ENCODE peak calls at places on chromosomes 5 and 9, in five cellular contexts. One of them, this sample, is unnamed.

GRCh38 chr5:120545951-120546350 is 81.9 kb downstream of the PRR16 start:
- DNase-seq in astrocyte: no peak
- DNase-seq in heart left ventricle: no peak
- DNase-seq in PC-9: no peak
- DNase-seq in GM06990: no peak
- DNase-seq in this sample: no peak

GRCh38 chr9:61666849-61667371 is 477.1 kb downstream of the SPATA31A7 start:
- DNase-seq in PC-9: no peak
- DNase-seq in astrocyte: no peak
- DNase-seq in heart left ventricle: no peak
- DNase-seq in GM06990: no peak
- DNase-seq in this sample: no peak

GRCh38 chr5:144831650-144832049 is 661.0 kb downstream of the KCTD16 start:
- DNase-seq in GM06990: no peak
- DNase-seq in astrocyte: no peak
- DNase-seq in heart left ventricle: no peak
- DNase-seq in PC-9: no peak
- DNase-seq in this sample: no peak

GRCh38 chr9:11676821-11677220 is 1016.4 kb upstream of the TYRP1 start:
- DNase-seq in PC-9: no peak
- DNase-seq in heart left ventricle: no peak
- DNase-seq in GM06990: no peak
- DNase-seq in astrocyte: no peak
- DNase-seq in this sample: no peak

GRCh38 chr9:84404095-84404686 is 63.6 kb upstream of the SLC28A3 start:
- DNase-seq in PC-9: no peak
- DNase-seq in heart left ventricle: no peak
- DNase-seq in astrocyte: no peak
- DNase-seq in GM06990: no peak
- DNase-seq in this sample: no peak

GRCh38 chr9:92154016-92154415 is 38.8 kb upstream of the SPTLC1 start:
- DNase-seq in heart left ventricle: no peak
- DNase-seq in PC-9: no peak
- DNase-seq in GM06990: no peak
- DNase-seq in astrocyte: no peak
- DNase-seq in this sample: no peak

GRCh38 chr9:137705443-137705863 is 86.6 kb downstream of the EHMT1 start:
- DNase-seq in astrocyte: no peak
- DNase-seq in heart left ventricle: no peak
- DNase-seq in PC-9: no peak
- DNase-seq in GM06990: peak; percentile 75
- DNase-seq in this sample: no peak

GRCh38 chr9:69985971-69986370 is 57.7 kb upstream of the MAMDC2 start:
- DNase-seq in astrocyte: no peak
- DNase-seq in GM06990: no peak
- DNase-seq in heart left ventricle: no peak
- DNase-seq in PC-9: no peak
- DNase-seq in this sample: no peak

GRCh38 chr5:76615759-76616158 is 7.4 kb downstream of the F2RL2 start:
- DNase-seq in astrocyte: no peak
- DNase-seq in PC-9: no peak
- DNase-seq in GM06990: no peak
- DNase-seq in heart left ventricle: no peak
- DNase-seq in this sample: no peak

GRCh38 chr9:90894956-90895687 is 93.5 kb downstream of the SYK start:
- DNase-seq in heart left ventricle: no peak
- DNase-seq in PC-9: no peak
- DNase-seq in GM06990: no peak
- DNase-seq in astrocyte: no peak
- DNase-seq in this sample: no peak

GRCh38 chr5:112931473-112931872 is 9.4 kb upstream of the REEP5 start:
- DNase-seq in PC-9: no peak
- DNase-seq in heart left ventricle: no peak
- DNase-seq in astrocyte: peak; percentile 51
- DNase-seq in GM06990: no peak
- DNase-seq in this sample: no peak

GRCh38 chr9:87256973-87257372 is 240.7 kb upstream of the DAPK1 start:
- DNase-seq in PC-9: no peak
- DNase-seq in heart left ventricle: no peak
- DNase-seq in astrocyte: no peak
- DNase-seq in GM06990: no peak
- DNase-seq in this sample: no peak

GRCh38 chr5:98763001-98763630 is 10.3 kb upstream of the RGMB start:
- DNase-seq in heart left ventricle: no peak
- DNase-seq in GM06990: no peak
- DNase-seq in PC-9: no peak
- DNase-seq in astrocyte: peak; percentile 89
- DNase-seq in this sample: no peak

GRCh38 chr5:130955041-130955440 is 210.0 kb downstream of the HINT1 start:
- DNase-seq in PC-9: no peak
- DNase-seq in GM06990: no peak
- DNase-seq in heart left ventricle: no peak
- DNase-seq in astrocyte: no peak
- DNase-seq in this sample: no peak

GRCh38 chr5:154603978-154604679 is 126.1 kb upstream of the HAND1 start:
- DNase-seq in GM06990: peak; percentile 11
- DNase-seq in PC-9: no peak
- DNase-seq in astrocyte: peak; percentile 20
- DNase-seq in heart left ventricle: peak; percentile 67
- DNase-seq in this sample: no peak

DNA sequence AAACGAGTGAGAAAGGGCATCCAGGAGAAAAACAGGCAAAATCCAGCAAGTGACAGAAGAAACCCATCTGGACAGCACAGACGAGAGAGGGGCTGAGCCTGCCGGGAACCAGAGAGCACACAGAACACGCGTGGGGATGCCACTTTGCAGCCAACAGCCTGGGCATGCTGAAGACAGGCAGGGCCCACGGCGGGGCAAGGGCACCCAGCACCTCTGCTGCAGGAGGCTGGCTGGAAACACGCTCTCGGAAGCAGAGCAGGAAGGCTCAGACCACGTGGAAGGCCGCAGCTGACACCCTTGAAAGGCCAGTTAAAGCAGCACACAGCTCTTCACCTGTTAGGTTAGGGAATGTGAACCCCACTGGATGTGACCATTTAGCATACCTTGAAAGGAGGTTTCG is 76.1 kb downstream of the SECISBP2 start:
- DNase-seq in PC-9: no peak
- DNase-seq in astrocyte: no peak
- DNase-seq in GM06990: no peak
- DNase-seq in heart left ventricle: peak; percentile 51
- DNase-seq in this sample: no peak
- H3K36me3 ChIP-seq in PC-9: no peaks in the 10 kb centered on the region
- H3K36me3 ChIP-seq in astrocyte: no peaks in the 10 kb centered on the region
- H3K36me3 ChIP-seq in GM06990: peaks cover 68% of the 10 kb centered on the region
- H3K36me3 ChIP-seq in heart left ventricle: peaks cover 16% of the 10 kb centered on the region
- H3K36me3 ChIP-seq in this sample: no peaks in the 10 kb centered on the region

GRCh38 chr9:109886617-109887016 is 106.6 kb downstream of the PALM2AKAP2 start:
- DNase-seq in PC-9: no peak
- DNase-seq in astrocyte: no peak
- DNase-seq in heart left ventricle: no peak
- DNase-seq in GM06990: no peak
- DNase-seq in this sample: no peak
- H3K36me3 ChIP-seq in PC-9: no peaks in the 10 kb centered on the region
- H3K36me3 ChIP-seq in astrocyte: peaks cover 2% of the 10 kb centered on the region
- H3K36me3 ChIP-seq in heart left ventricle: peaks cover 2% of the 10 kb centered on the region
- H3K36me3 ChIP-seq in GM06990: no peaks in the 10 kb centered on the region
- H3K36me3 ChIP-seq in this sample: no peaks in the 10 kb centered on the region

GRCh38 chr5:132449060-132449459 is 41.5 kb downstream of the IRF1 start:
- DNase-seq in PC-9: no peak
- DNase-seq in astrocyte: no peak
- DNase-seq in GM06990: no peak
- DNase-seq in heart left ventricle: no peak
- DNase-seq in this sample: no peak
- H3K36me3 ChIP-seq in PC-9: no peaks in the 10 kb centered on the region
- H3K36me3 ChIP-seq in astrocyte: no peaks in the 10 kb centered on the region
- H3K36me3 ChIP-seq in GM06990: peaks cover 6% of the 10 kb centered on the region
- H3K36me3 ChIP-seq in heart left ventricle: peaks cover 22% of the 10 kb centered on the region
- H3K36me3 ChIP-seq in this sample: no peaks in the 10 kb centered on the region

DNA sequence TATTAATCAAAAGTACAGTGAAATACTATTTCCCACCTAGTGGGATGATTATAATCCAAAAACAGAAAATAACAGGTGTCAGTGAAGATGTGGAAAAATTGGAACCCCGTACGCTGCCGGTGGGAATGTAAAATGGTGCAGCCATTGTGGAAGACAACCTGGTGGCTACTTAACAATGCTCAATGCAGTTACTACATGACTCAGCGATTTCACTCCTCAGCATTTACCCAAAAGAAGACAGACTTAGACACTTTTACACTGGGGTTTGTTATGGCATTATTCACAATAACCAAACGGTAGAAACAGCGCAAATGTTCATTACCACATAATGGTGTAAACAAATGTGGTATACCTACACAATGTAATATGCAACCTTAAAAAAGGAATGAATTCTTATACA is 23.9 kb downstream of the SECISBP2 start:
- DNase-seq in PC-9: no peak
- DNase-seq in GM06990: no peak
- DNase-seq in heart left ventricle: no peak
- DNase-seq in astrocyte: no peak
- DNase-seq in this sample: no peak
- H3K36me3 ChIP-seq in PC-9: peaks cover 27% of the 10 kb centered on the region
- H3K36me3 ChIP-seq in GM06990: peaks cover 22% of the 10 kb centered on the region
- H3K36me3 ChIP-seq in heart left ventricle: peaks cover 100% of the 10 kb centered on the region
- H3K36me3 ChIP-seq in astrocyte: peaks cover 63% of the 10 kb centered on the region
- H3K36me3 ChIP-seq in this sample: no peaks in the 10 kb centered on the region

GRCh38 chr5:79619849-79620248 is 7.6 kb downstream of the TENT2 start:
- DNase-seq in astrocyte: no peak
- DNase-seq in heart left ventricle: no peak
- DNase-seq in GM06990: no peak
- DNase-seq in PC-9: no peak
- DNase-seq in this sample: no peak

GRCh38 chr5:79617539-79617938 is 5.3 kb downstream of the TENT2 start:
- DNase-seq in GM06990: no peak
- DNase-seq in astrocyte: no peak
- DNase-seq in PC-9: no peak
- DNase-seq in heart left ventricle: no peak
- DNase-seq in this sample: no peak

DNA sequence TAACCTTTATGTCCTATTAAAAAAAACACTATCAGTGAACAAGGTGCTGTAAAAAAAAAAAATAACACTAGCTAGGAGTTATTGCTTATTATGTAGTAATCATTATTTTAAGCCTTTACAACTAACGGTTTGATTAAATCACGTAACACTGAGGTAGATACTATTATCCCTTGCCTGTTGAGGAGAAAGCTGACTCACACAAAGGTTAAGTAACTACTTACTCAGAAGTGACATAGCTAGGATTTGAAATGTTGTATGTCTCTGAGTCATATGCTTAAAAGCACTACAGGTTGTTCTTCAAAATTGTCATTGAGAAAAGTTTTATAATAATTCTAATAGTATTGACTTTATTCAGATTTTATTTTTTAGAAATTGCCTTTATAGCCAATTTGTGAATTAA is 8.8 kb downstream of the TENT2 start:
- DNase-seq in heart left ventricle: no peak
- DNase-seq in PC-9: peak; percentile 51
- DNase-seq in GM06990: no peak
- DNase-seq in astrocyte: peak; percentile 84
- DNase-seq in this sample: no peak
- H3K36me3 ChIP-seq in heart left ventricle: peaks cover 88% of the 10 kb centered on the region
- H3K36me3 ChIP-seq in PC-9: peaks cover 70% of the 10 kb centered on the region
- H3K36me3 ChIP-seq in GM06990: peaks cover 7% of the 10 kb centered on the region
- H3K36me3 ChIP-seq in astrocyte: peaks cover 27% of the 10 kb centered on the region
- H3K36me3 ChIP-seq in this sample: no peaks in the 10 kb centered on the region

This sample was measured in ovary.